ENCODE peak calls at places on chromosomes 2 and 18, in eight cellular contexts. B is kidney; W is stimulated activated CD8-positive, alpha-beta memory T cell treated with anti-CD3 and anti-CD28 coated beads, Interleukin-4, amount 100 ng/mL, for 4 hours; Z is RWPE1; Y is activated T-helper 1 cell treated with anti-CD3 and anti-CD28 coated beads, Interleukin-12 subunit alpha, Interleukin-12 subunit beta, Interleukin-2, Interleukin-4 antibody, amounts not matched to agents 30 ng/mL and 10 ng/mL and 1 ng/mL, durations not matched to agents 14 hours and 24 hours and 36 hours; F is NCI-H1092 treated with DMSO at 0.1 percent for 48 hours; A is NCI-H2029; G is A549. L is an unnamed sample.

GRCh38 chr2:54636425-54637139 is 86.9 kb upstream of the EML6 start:
- DNase-seq in B (no peak), W (no peak), Z (no peak), Y (no peak), F (no peak), A (no peak), G (no peak), L (no peak)

GRCh38 chr18:31941010-31941809 is 1.7 kb downstream of the TRAPPC8 start:
- DNase-seq in B (no peak), W (no peak), Z (no peak), Y (no peak), F (no peak), A (no peak), G (no peak), L (no peak)

GRCh38 chr2:216989335-216990129 is 129.7 kb upstream of the TNP1 start:
- DNase-seq in B (no peak), W (no peak), Z (no peak), Y (no peak), F (peak; percentile 23), A (no peak), G (peak; percentile 11), L (peak; percentile 6)

GRCh38 chr2:239471011-239471792 is 70.4 kb upstream of the HDAC4 start:
- DNase-seq in B (peak; percentile 22), W (no peak), Z (no peak), Y (no peak), F (no peak), A (no peak), G (no peak), L (no peak)

GRCh38 chr2:223967981-223968380 is 10.7 kb downstream of the MRPL44 start:
- DNase-seq in B (no peak), W (no peak), Z (no peak), Y (no peak), F (no peak), A (no peak), G (no peak), L (no peak)

GRCh38 chr18:13495980-13496379 is 230.4 kb downstream of the FAM210A start:
- DNase-seq in B (no peak), W (no peak), Z (no peak), Y (no peak), F (no peak), A (no peak), G (no peak), L (no peak)

GRCh38 chr2:240885566-240885965 is 10.4 kb downstream of the MAB21L4 start:
- DNase-seq in B (no peak), W (no peak), Z (no peak), Y (no peak), F (no peak), A (no peak), G (no peak), L (no peak)

GRCh38 chr18:23196119-23197004 is 61.1 kb downstream of the CABLES1 start:
- DNase-seq in B (peak; percentile 6), W (no peak), Z (peak; percentile 4), Y (no peak), F (no peak), A (no peak), G (no peak), L (peak; percentile 57)

GRCh38 chr2:146659976-146660375 is 1184.9 kb upstream of the ACVR2A start:
- DNase-seq in B (no peak), W (no peak), Z (no peak), Y (no peak), F (no peak), A (no peak), G (no peak), L (no peak)

GRCh38 chr2:35504419-35504818 is 851.2 kb upstream of the CRIM1 start:
- DNase-seq in B (no peak), W (no peak), Z (no peak), Y (no peak), F (no peak), A (no peak), G (no peak), L (no peak)

GRCh38 chr2:83186050-83186790 is 1272.9 kb downstream of the SUCLG1 start:
- DNase-seq in B (no peak), W (no peak), Z (no peak), Y (no peak), F (no peak), A (no peak), G (no peak), L (no peak)

GRCh38 chr2:95075440-95075885 is 46.1 kb downstream of the MRPS5 start:
- DNase-seq in B (no peak), W (no peak), Z (no peak), Y (no peak), F (no peak), A (no peak), G (no peak), L (no peak)

GRCh38 chr2:230225486-230225885 is at the start of gene SP140:
- DNase-seq in B (peak; percentile 74), W (peak; percentile 55), Z (no peak), Y (peak; percentile 80), F (no peak), A (no peak), G (no peak), L (no peak)

GRCh38 chr2:54641988-54642387 is 81.5 kb upstream of the EML6 start:
- DNase-seq in B (peak; percentile 61), W (no peak), Z (no peak), Y (no peak), F (no peak), A (no peak), G (no peak), L (no peak)

GRCh38 chr2:163734401-163734800 is 1.4 kb downstream of the FIGN start:
- DNase-seq in B (no peak), W (no peak), Z (no peak), Y (no peak), F (no peak), A (no peak), G (no peak), L (peak; percentile 35)

GRCh38 chr2:157443795-157444642 is at the start of gene CYTIP:
- DNase-seq in B (no peak), W (no peak), Z (no peak), Y (peak; percentile 73), F (no peak), A (no peak), G (no peak), L (no peak)

GRCh38 chr2:10377747-10378085 is 70.4 kb downstream of the ODC1 start:
- DNase-seq in B (peak; percentile 64), W (no peak), Z (no peak), Y (no peak), F (no peak), A (no peak), G (no peak), L (no peak)

GRCh38 chr2:19651466-19651865 is 250.3 kb downstream of the TTC32 start:
- DNase-seq in B (no peak), W (no peak), Z (no peak), Y (no peak), F (no peak), A (no peak), G (no peak), L (no peak)

GRCh38 chr2:184314829-184315228 is 283.5 kb upstream of the ZNF804A start:
- DNase-seq in B (no peak), W (no peak), Z (no peak), Y (no peak), F (no peak), A (no peak), G (no peak), L (no peak)

GRCh38 chr18:8121942-8122480 is 487.2 kb upstream of the RAB12 start:
- DNase-seq in B (no peak), W (no peak), Z (peak; percentile 75), Y (no peak), F (no peak), A (no peak), G (peak; percentile 65), L (no peak)

GRCh38 chr2:14123436-14124103 is 508.9 kb upstream of the LRATD1 start:
- DNase-seq in B (no peak), W (no peak), Z (no peak), Y (no peak), F (no peak), A (no peak), G (no peak), L (no peak)

L was measured in NCI-H82.